ENCODE peak calls at places on chromosomes 11 and 22, in five cellular contexts. F is endothelial cell of umbilical vein, D is prostate gland, Q is H1, O is stomach. P is an unnamed sample.

GRCh38 chr11:114073506-114074381 is 14.2 kb downstream of the ZBTB16 start:
- DNase-seq in F (no peak), D (no peak), Q (no peak), O (no peak), P (no peak)

GRCh38 chr11:61543606-61544306 is 35.2 kb downstream of the LRRC10B start:
- DNase-seq in F (no peak), D (no peak), Q (no peak), O (no peak), P (no peak)

GRCh38 chr11:32448232-32448631 is 12.9 kb upstream of the WT1 start:
- DNase-seq in F (no peak), D (no peak), Q (no peak), O (peak; percentile 16), P (no peak)

GRCh38 chr11:10265936-10266335 is 28.1 kb downstream of the SBF2 start:
- DNase-seq in F (no peak), D (no peak), Q (no peak), O (no peak), P (no peak)

GRCh38 chr11:106047636-106048035 is 25.6 kb upstream of the MSANTD4 start:
- DNase-seq in F (no peak), D (no peak), Q (no peak), O (no peak), P (no peak)

GRCh38 chr11:117443269-117444186 is 115.9 kb downstream of the CEP164 start:
- DNase-seq in F (no peak), D (peak; percentile 17), Q (peak; percentile 77), O (peak; percentile 34), P (peak; percentile 35)

GRCh38 chr22:48254311-48254873 is 1491.9 kb downstream of the TBC1D22A start:
- DNase-seq in F (no peak), D (peak; percentile 67), Q (no peak), O (no peak), P (peak; percentile 27)

GRCh38 chr11:45457649-45458048 is 171.5 kb upstream of the SYT13 start:
- DNase-seq in F (no peak), D (no peak), Q (no peak), O (no peak), P (no peak)

GRCh38 chr11:4466168-4466891 is 16.1 kb upstream of the OR52K1 start:
- DNase-seq in F (no peak), D (no peak), Q (no peak), O (no peak), P (no peak)

GRCh38 chr11:65384301-65384889 is 1.9 kb upstream of the SLC25A45 start:
- DNase-seq in F (peak; percentile 59), D (no peak), Q (no peak), O (no peak), P (no peak)

DNA sequence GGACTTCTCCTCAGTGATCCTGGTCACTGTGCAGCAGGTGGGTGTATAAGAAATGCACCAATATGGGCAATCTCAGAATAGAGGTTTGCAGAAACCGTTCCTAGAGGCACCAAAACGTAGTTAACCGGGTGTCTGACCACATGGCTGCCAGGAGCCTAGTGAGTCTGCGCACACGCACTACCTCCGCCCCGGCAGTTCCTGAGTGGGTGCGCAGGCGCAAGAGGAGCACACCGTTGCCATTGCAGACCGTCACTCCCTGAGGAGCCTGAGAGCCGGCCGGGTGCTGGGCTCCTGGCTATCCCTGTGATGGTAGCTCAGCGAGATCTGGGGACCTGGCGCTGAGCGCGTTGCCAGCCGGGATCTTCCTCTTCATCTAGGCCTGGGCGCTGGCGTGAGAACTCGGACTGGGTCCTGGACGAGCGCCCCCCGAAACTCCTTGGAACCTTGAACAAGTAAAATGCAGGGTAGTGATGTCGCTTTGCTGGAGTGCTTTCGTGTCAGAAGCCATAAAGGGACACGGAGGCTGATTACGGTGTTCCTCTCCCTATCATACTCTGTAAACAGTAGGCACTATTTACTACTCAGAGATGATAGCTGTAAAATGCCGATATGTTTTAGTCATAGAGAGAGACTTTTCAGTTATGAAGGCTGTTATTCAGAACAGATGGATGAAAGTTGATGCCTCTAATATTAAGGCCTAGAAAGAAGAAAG is at the start of gene MS4A13:
- DNase-seq in F (no peak), D (no peak), Q (no peak), O (no peak), P (no peak)
- TF ChIP-seq POLR2A in F (no peak), D (no peak), Q (no peak), O (no peak), P (no peak)

GRCh38 chr11:125376856-125377255 is 119.2 kb downstream of the FEZ1 start:
- DNase-seq in F (no peak), D (no peak), Q (no peak), O (no peak), P (no peak)

GRCh38 chr11:125376117-125376516 is 119.9 kb downstream of the FEZ1 start:
- DNase-seq in F (no peak), D (peak; percentile 52), Q (no peak), O (peak; percentile 27), P (no peak)

GRCh38 chr11:125374398-125374797 is 121.7 kb downstream of the FEZ1 start:
- DNase-seq in F (no peak), D (no peak), Q (no peak), O (no peak), P (no peak)

GRCh38 chr11:125373426-125374391 is 122.4 kb downstream of the FEZ1 start:
- DNase-seq in F (no peak), D (no peak), Q (no peak), O (no peak), P (no peak)

GRCh38 chr11:125375146-125375545 is 120.9 kb downstream of the FEZ1 start:
- DNase-seq in F (no peak), D (no peak), Q (no peak), O (no peak), P (no peak)
- H3K4me1 ChIP-seq in F (no peaks in the 10 kb centered on the region), D (no peaks in the 10 kb centered on the region), Q (peaks cover 30% of the 10 kb centered on the region), O (no peaks in the 10 kb centered on the region), P (no peaks in the 10 kb centered on the region)

DNA sequence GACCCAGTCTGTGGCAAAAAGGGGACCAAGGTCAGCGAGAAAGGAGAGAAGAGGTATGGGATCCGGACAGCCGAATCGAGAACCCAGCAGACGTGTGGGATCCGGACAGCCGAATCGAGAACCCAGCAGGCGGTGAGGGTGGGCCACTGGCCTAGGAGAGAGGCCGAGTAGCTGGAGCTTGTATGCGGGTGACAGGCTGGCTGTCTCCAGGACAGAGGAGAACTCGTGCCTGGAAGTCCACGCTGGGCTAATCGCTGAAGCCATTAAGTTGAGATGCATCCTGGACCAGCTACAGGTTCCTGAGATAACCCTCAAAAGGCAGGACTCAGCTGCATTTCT is 6.0 kb downstream of the CERK start:
- DNase-seq in F (no peak), D (no peak), Q (no peak), O (no peak), P (no peak)
- TF ChIP-seq POLR2AphosphoS5 in F (no peak), D (no peak), Q (no peak), O (no peak), P (no peak)

GRCh38 chr11:74397531-74398243 is 546 bp downstream of the PGM2L1 start:
- DNase-seq in F (peak; percentile 56), D (peak; percentile 22), Q (no peak), O (peak; percentile 33), P (peak; percentile 62)

GRCh38 chr11:74403607-74404006 is 5.4 kb upstream of the PGM2L1 start:
- DNase-seq in F (peak; percentile 52), D (no peak), Q (no peak), O (no peak), P (no peak)

GRCh38 chr11:74398244-74399159 is at the start of gene PGM2L1:
- DNase-seq in F (peak; percentile 95), D (peak; percentile 95), Q (peak; percentile 90), O (peak; percentile 95), P (peak; percentile 96)
- TF ChIP-seq POLR2A in F (peak; percentile 87), D (peak; percentile 78), Q (no peak), O (peak; percentile 3), P (peak; percentile 80)

P was measured in transverse colon.